ENCODE peak calls at places on chromosomes 13 and 19, in nine cellular contexts. N, X, H, V, A, O, Q, F and P are unnamed samples.

GRCh38 chr13:99228737-99229691 is 28.4 kb downstream of the UBAC2 start:
- DNase-seq in N (peak), X (no peak), H (no peak), V (no peak), A (no peak), O (no peak), Q (peak), F (no peak), P (no peak)

GRCh38 chr19:11381535-11382369 is 2.4 kb downstream of the EPOR start:
- DNase-seq in N (peak), X (peak), H (peak), V (peak), A (no peak), O (peak), Q (peak), F (peak), P (no peak)

GRCh38 chr19:485583-486236 is 10.6 kb upstream of the MADCAM1 start:
- DNase-seq in N (peak), X (peak), H (peak), V (no peak), A (peak), O (no peak), Q (no peak), F (peak), P (no peak)

GRCh38 chr13:74647991-74648390 is 513.8 kb upstream of the KLF12 start:
- DNase-seq in N (no peak), X (no peak), H (no peak), V (no peak), A (no peak), O (no peak), Q (no peak), F (no peak), P (no peak)

GRCh38 chr13:74683411-74683810 is 549.2 kb upstream of the KLF12 start:
- DNase-seq in N (peak), X (no peak), H (peak), V (no peak), A (no peak), O (no peak), Q (peak), F (no peak), P (no peak)

GRCh38 chr13:22062478-22063205 is 391.8 kb downstream of the FGF9 start:
- DNase-seq in N (no peak), X (no peak), H (no peak), V (no peak), A (no peak), O (no peak), Q (no peak), F (no peak), P (no peak)

GRCh38 chr13:84946144-84946543 is 853.1 kb downstream of the SLITRK6 start:
- DNase-seq in N (no peak), X (no peak), H (no peak), V (no peak), A (no peak), O (no peak), Q (no peak), F (no peak), P (no peak)

GRCh38 chr19:4730740-4731171 is 7.1 kb upstream of the DPP9 start:
- DNase-seq in N (no peak), X (peak), H (peak), V (no peak), A (no peak), O (peak), Q (peak), F (no peak), P (no peak)

GRCh38 chr13:36736119-36736726 is 62.4 kb downstream of the SERTM1 start:
- DNase-seq in N (peak), X (peak), H (peak), V (peak), A (no peak), O (no peak), Q (peak), F (no peak), P (no peak)

GRCh38 chr13:24097064-24097463 is 63.5 kb upstream of the SPATA13 start:
- DNase-seq in N (peak), X (no peak), H (no peak), V (no peak), A (no peak), O (no peak), Q (no peak), F (no peak), P (no peak)

GRCh38 chr13:47594833-47595232 is 406.2 kb downstream of the SUCLA2 start:
- DNase-seq in N (peak), X (peak), H (peak), V (no peak), A (no peak), O (peak), Q (peak), F (no peak), P (no peak)

GRCh38 chr13:99103536-99103935 is 97.1 kb upstream of the UBAC2 start:
- DNase-seq in N (no peak), X (peak), H (peak), V (no peak), A (no peak), O (peak), Q (no peak), F (no peak), P (peak)

GRCh38 chr19:8306235-8307054 is 1.7 kb downstream of the CD320 start:
- DNase-seq in N (no peak), X (peak), H (no peak), V (peak), A (no peak), O (no peak), Q (no peak), F (peak), P (no peak)

GRCh38 chr19:5624741-5625140 is 1.9 kb downstream of the SAFB start:
- DNase-seq in N (no peak), X (no peak), H (no peak), V (no peak), A (no peak), O (no peak), Q (no peak), F (peak), P (no peak)

GRCh38 chr13:50283017-50283416 is 267.8 kb downstream of the KCNRG start:
- DNase-seq in N (no peak), X (no peak), H (no peak), V (no peak), A (no peak), O (no peak), Q (no peak), F (no peak), P (no peak)